ENCODE peak calls at places on chromosomes 2 and 18, in ten cellular contexts. One of them, this sample, is unnamed.

GRCh38 chr2:74828534-74828933 is 5.4 kb upstream of the HK2 start:
- DNase-seq in suprapubic skin: no peak
- DNase-seq in ovary: no peak
- DNase-seq in SK-N-SH: no peak
- DNase-seq in transverse colon: no peak
- DNase-seq in HepG2: no peak
- DNase-seq in upper lobe of left lung: no peak
- DNase-seq in tibial nerve: no peak
- DNase-seq in K562: no peak
- DNase-seq in sigmoid colon: no peak
- DNase-seq in this sample: no peak

GRCh38 chr18:7924616-7925015 is 357.5 kb downstream of the PTPRM start:
- DNase-seq in HepG2: no peak
- DNase-seq in tibial nerve: no peak
- DNase-seq in upper lobe of left lung: no peak
- DNase-seq in SK-N-SH: no peak
- DNase-seq in K562: no peak
- DNase-seq in ovary: no peak
- DNase-seq in suprapubic skin: no peak
- DNase-seq in sigmoid colon: no peak
- DNase-seq in transverse colon: no peak
- DNase-seq in this sample: no peak

GRCh38 chr2:223815186-223815883 is 22.0 kb downstream of the AP1S3 start:
- DNase-seq in SK-N-SH: peak; percentile 26
- DNase-seq in K562: no peak
- DNase-seq in tibial nerve: no peak
- DNase-seq in sigmoid colon: no peak
- DNase-seq in transverse colon: no peak
- DNase-seq in suprapubic skin: no peak
- DNase-seq in upper lobe of left lung: no peak
- DNase-seq in ovary: no peak
- DNase-seq in HepG2: peak; percentile 58
- DNase-seq in this sample: no peak

GRCh38 chr2:3479430-3480320 is 39.7 kb downstream of the ADI1 start:
- DNase-seq in ovary: no peak
- DNase-seq in K562: no peak
- DNase-seq in HepG2: no peak
- DNase-seq in suprapubic skin: no peak
- DNase-seq in transverse colon: no peak
- DNase-seq in upper lobe of left lung: no peak
- DNase-seq in tibial nerve: no peak
- DNase-seq in sigmoid colon: no peak
- DNase-seq in SK-N-SH: no peak
- DNase-seq in this sample: no peak

GRCh38 chr2:1910562-1911256 is 166.4 kb upstream of the PXDN start:
- DNase-seq in upper lobe of left lung: no peak
- DNase-seq in transverse colon: no peak
- DNase-seq in HepG2: no peak
- DNase-seq in sigmoid colon: no peak
- DNase-seq in tibial nerve: no peak
- DNase-seq in K562: no peak
- DNase-seq in suprapubic skin: no peak
- DNase-seq in SK-N-SH: peak; percentile 61
- DNase-seq in ovary: no peak
- DNase-seq in this sample: no peak

GRCh38 chr2:236659758-236660150 is 90.1 kb downstream of the ACKR3 start:
- DNase-seq in ovary: no peak
- DNase-seq in suprapubic skin: no peak
- DNase-seq in sigmoid colon: peak; percentile 88
- DNase-seq in transverse colon: no peak
- DNase-seq in K562: no peak
- DNase-seq in HepG2: no peak
- DNase-seq in upper lobe of left lung: no peak
- DNase-seq in tibial nerve: no peak
- DNase-seq in SK-N-SH: no peak
- DNase-seq in this sample: no peak

GRCh38 chr2:190812506-190813294 is 67.9 kb upstream of the GLS start:
- DNase-seq in sigmoid colon: no peak
- DNase-seq in ovary: no peak
- DNase-seq in HepG2: peak; percentile 90
- DNase-seq in upper lobe of left lung: no peak
- DNase-seq in SK-N-SH: no peak
- DNase-seq in transverse colon: no peak
- DNase-seq in tibial nerve: no peak
- DNase-seq in suprapubic skin: no peak
- DNase-seq in K562: no peak
- DNase-seq in this sample: no peak

GRCh38 chr2:101185656-101186055 is 34.5 kb upstream of the TBC1D8 start:
- DNase-seq in sigmoid colon: no peak
- DNase-seq in upper lobe of left lung: no peak
- DNase-seq in HepG2: no peak
- DNase-seq in suprapubic skin: no peak
- DNase-seq in SK-N-SH: no peak
- DNase-seq in K562: no peak
- DNase-seq in transverse colon: no peak
- DNase-seq in ovary: no peak
- DNase-seq in tibial nerve: no peak
- DNase-seq in this sample: no peak

GRCh38 chr2:127389778-127390435 is 2.1 kb upstream of the MAP3K2 start:
- DNase-seq in HepG2: no peak
- DNase-seq in tibial nerve: no peak
- DNase-seq in SK-N-SH: no peak
- DNase-seq in transverse colon: no peak
- DNase-seq in ovary: no peak
- DNase-seq in K562: no peak
- DNase-seq in sigmoid colon: no peak
- DNase-seq in upper lobe of left lung: no peak
- DNase-seq in suprapubic skin: no peak
- DNase-seq in this sample: no peak

GRCh38 chr2:28871620-28872019 is 1.5 kb upstream of the TRMT61B start:
- DNase-seq in suprapubic skin: no peak
- DNase-seq in K562: no peak
- DNase-seq in ovary: no peak
- DNase-seq in transverse colon: no peak
- DNase-seq in upper lobe of left lung: no peak
- DNase-seq in SK-N-SH: no peak
- DNase-seq in HepG2: peak; percentile 58
- DNase-seq in sigmoid colon: no peak
- DNase-seq in tibial nerve: no peak
- DNase-seq in this sample: no peak

GRCh38 chr2:91477731-91478672 is 2786.5 kb downstream of the RPIA start:
- DNase-seq in transverse colon: no peak
- DNase-seq in SK-N-SH: peak; percentile 73
- DNase-seq in suprapubic skin: peak; percentile 62
- DNase-seq in tibial nerve: no peak
- DNase-seq in ovary: peak; percentile 26
- DNase-seq in K562: peak; percentile 22
- DNase-seq in upper lobe of left lung: no peak
- DNase-seq in HepG2: no peak
- DNase-seq in sigmoid colon: peak; percentile 64
- DNase-seq in this sample: peak; percentile 43

GRCh38 chr2:108583903-108584520 is 49.7 kb downstream of the LIMS1 start:
- DNase-seq in suprapubic skin: peak; percentile 64
- DNase-seq in sigmoid colon: peak; percentile 83
- DNase-seq in K562: peak; percentile 58
- DNase-seq in upper lobe of left lung: peak; percentile 74
- DNase-seq in SK-N-SH: peak; percentile 73
- DNase-seq in tibial nerve: no peak
- DNase-seq in HepG2: peak; percentile 82
- DNase-seq in transverse colon: peak; percentile 66
- DNase-seq in ovary: peak; percentile 62
- DNase-seq in this sample: peak; percentile 70

GRCh38 chr2:28632791-28633190 is 118.8 kb upstream of the PPP1CB start:
- DNase-seq in suprapubic skin: no peak
- DNase-seq in ovary: no peak
- DNase-seq in transverse colon: peak; percentile 4
- DNase-seq in HepG2: no peak
- DNase-seq in K562: no peak
- DNase-seq in tibial nerve: no peak
- DNase-seq in sigmoid colon: no peak
- DNase-seq in SK-N-SH: no peak
- DNase-seq in upper lobe of left lung: no peak
- DNase-seq in this sample: no peak

GRCh38 chr2:120625865-120626560 is 109.7 kb upstream of the GLI2 start:
- DNase-seq in K562: no peak
- DNase-seq in upper lobe of left lung: peak; percentile 91
- DNase-seq in tibial nerve: no peak
- DNase-seq in sigmoid colon: peak; percentile 58
- DNase-seq in HepG2: peak; percentile 35
- DNase-seq in suprapubic skin: no peak
- DNase-seq in transverse colon: peak; percentile 16
- DNase-seq in ovary: no peak
- DNase-seq in SK-N-SH: no peak
- DNase-seq in this sample: peak; percentile 95
- TF ChIP-seq EP300 in K562: no peak
- TF ChIP-seq EP300 in upper lobe of left lung: peak; percentile 53
- TF ChIP-seq EP300 in tibial nerve: no peak
- TF ChIP-seq EP300 in sigmoid colon: no peak
- TF ChIP-seq EP300 in HepG2: no peak
- TF ChIP-seq EP300 in suprapubic skin: no peak
- TF ChIP-seq EP300 in transverse colon: no peak
- TF ChIP-seq EP300 in ovary: no peak
- TF ChIP-seq EP300 in SK-N-SH: no peak
- TF ChIP-seq EP300 in this sample: no peak

DNA sequence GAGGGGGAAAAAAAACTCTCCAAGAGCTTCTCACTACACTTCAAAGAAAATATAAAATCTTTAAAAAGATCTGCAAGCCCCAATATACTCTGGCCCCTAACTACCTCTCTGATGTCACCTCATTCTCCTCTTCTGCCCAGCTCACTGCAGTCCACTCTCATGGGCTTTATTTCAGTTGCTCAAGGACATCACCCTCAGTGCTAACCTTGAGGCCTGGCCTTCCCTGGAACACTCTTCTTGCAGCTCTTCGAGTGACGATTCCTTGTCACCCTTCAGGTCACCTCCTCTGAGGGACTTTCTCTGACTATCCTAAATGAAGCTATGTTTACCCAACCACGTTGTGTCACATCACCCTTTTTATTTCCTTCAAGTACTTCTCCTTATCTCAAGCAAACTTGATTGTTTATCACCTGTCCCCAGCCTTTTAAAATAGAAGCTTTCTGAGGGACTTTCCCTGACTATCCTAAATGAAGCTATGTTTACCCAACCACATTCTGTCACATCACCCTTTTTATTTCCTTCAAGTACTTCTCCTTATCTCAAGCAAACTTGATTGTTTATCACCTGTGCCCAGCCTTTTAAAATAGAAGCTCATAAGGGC is 10.4 kb downstream of the RTTN start:
- DNase-seq in K562: no peak
- DNase-seq in HepG2: no peak
- DNase-seq in suprapubic skin: no peak
- DNase-seq in upper lobe of left lung: no peak
- DNase-seq in ovary: no peak
- DNase-seq in sigmoid colon: no peak
- DNase-seq in SK-N-SH: no peak
- DNase-seq in tibial nerve: no peak
- DNase-seq in transverse colon: no peak
- DNase-seq in this sample: no peak
- H3K36me3 ChIP-seq in K562: peaks cover 80% of the 10 kb centered on the region
- H3K36me3 ChIP-seq in HepG2: peaks cover 69% of the 10 kb centered on the region
- H3K36me3 ChIP-seq in suprapubic skin: peaks cover 62% of the 10 kb centered on the region
- H3K36me3 ChIP-seq in upper lobe of left lung: peaks cover 65% of the 10 kb centered on the region
- H3K36me3 ChIP-seq in ovary: no peaks in the 10 kb centered on the region
- H3K36me3 ChIP-seq in sigmoid colon: no peaks in the 10 kb centered on the region
- H3K36me3 ChIP-seq in SK-N-SH: peaks cover 33% of the 10 kb centered on the region
- H3K36me3 ChIP-seq in tibial nerve: peaks cover 3% of the 10 kb centered on the region
- H3K36me3 ChIP-seq in transverse colon: peaks cover 29% of the 10 kb centered on the region
- H3K36me3 ChIP-seq in this sample: peaks cover 83% of the 10 kb centered on the region

GRCh38 chr18:71008257-71008656 is 719.4 kb downstream of the SOCS6 start:
- DNase-seq in SK-N-SH: no peak
- DNase-seq in tibial nerve: no peak
- DNase-seq in upper lobe of left lung: no peak
- DNase-seq in sigmoid colon: no peak
- DNase-seq in ovary: no peak
- DNase-seq in HepG2: no peak
- DNase-seq in transverse colon: no peak
- DNase-seq in K562: no peak
- DNase-seq in suprapubic skin: no peak
- DNase-seq in this sample: no peak
- H3K9me3 ChIP-seq in SK-N-SH: no peaks in the 10 kb centered on the region
- H3K9me3 ChIP-seq in tibial nerve: no peaks in the 10 kb centered on the region
- H3K9me3 ChIP-seq in upper lobe of left lung: no peaks in the 10 kb centered on the region
- H3K9me3 ChIP-seq in sigmoid colon: no peaks in the 10 kb centered on the region
- H3K9me3 ChIP-seq in ovary: no peaks in the 10 kb centered on the region
- H3K9me3 ChIP-seq in HepG2: no peaks in the 10 kb centered on the region
- H3K9me3 ChIP-seq in transverse colon: no peaks in the 10 kb centered on the region
- H3K9me3 ChIP-seq in K562: no peaks in the 10 kb centered on the region
- H3K9me3 ChIP-seq in suprapubic skin: no peaks in the 10 kb centered on the region
- H3K9me3 ChIP-seq in this sample: no peaks in the 10 kb centered on the region

GRCh38 chr18:26159353-26159752 is 25.7 kb downstream of the PSMA8 start:
- DNase-seq in suprapubic skin: no peak
- DNase-seq in ovary: no peak
- DNase-seq in sigmoid colon: no peak
- DNase-seq in tibial nerve: no peak
- DNase-seq in K562: no peak
- DNase-seq in transverse colon: no peak
- DNase-seq in SK-N-SH: no peak
- DNase-seq in HepG2: no peak
- DNase-seq in upper lobe of left lung: no peak
- DNase-seq in this sample: no peak

GRCh38 chr18:26157326-26157725 is 23.7 kb downstream of the PSMA8 start:
- DNase-seq in K562: no peak
- DNase-seq in tibial nerve: no peak
- DNase-seq in ovary: no peak
- DNase-seq in upper lobe of left lung: no peak
- DNase-seq in sigmoid colon: no peak
- DNase-seq in HepG2: no peak
- DNase-seq in SK-N-SH: no peak
- DNase-seq in transverse colon: no peak
- DNase-seq in suprapubic skin: no peak
- DNase-seq in this sample: no peak
- TF ChIP-seq EP300 in K562: no peak
- TF ChIP-seq EP300 in tibial nerve: no peak
- TF ChIP-seq EP300 in ovary: no peak
- TF ChIP-seq EP300 in upper lobe of left lung: no peak
- TF ChIP-seq EP300 in sigmoid colon: no peak
- TF ChIP-seq EP300 in HepG2: no peak
- TF ChIP-seq EP300 in SK-N-SH: no peak
- TF ChIP-seq EP300 in transverse colon: no peak
- TF ChIP-seq EP300 in suprapubic skin: no peak
- TF ChIP-seq EP300 in this sample: no peak

GRCh38 chr2:171436307-171436706 is 2.3 kb downstream of the DCAF17 start:
- DNase-seq in SK-N-SH: no peak
- DNase-seq in tibial nerve: no peak
- DNase-seq in ovary: no peak
- DNase-seq in HepG2: no peak
- DNase-seq in suprapubic skin: no peak
- DNase-seq in K562: no peak
- DNase-seq in upper lobe of left lung: no peak
- DNase-seq in sigmoid colon: no peak
- DNase-seq in transverse colon: no peak
- DNase-seq in this sample: no peak

DNA sequence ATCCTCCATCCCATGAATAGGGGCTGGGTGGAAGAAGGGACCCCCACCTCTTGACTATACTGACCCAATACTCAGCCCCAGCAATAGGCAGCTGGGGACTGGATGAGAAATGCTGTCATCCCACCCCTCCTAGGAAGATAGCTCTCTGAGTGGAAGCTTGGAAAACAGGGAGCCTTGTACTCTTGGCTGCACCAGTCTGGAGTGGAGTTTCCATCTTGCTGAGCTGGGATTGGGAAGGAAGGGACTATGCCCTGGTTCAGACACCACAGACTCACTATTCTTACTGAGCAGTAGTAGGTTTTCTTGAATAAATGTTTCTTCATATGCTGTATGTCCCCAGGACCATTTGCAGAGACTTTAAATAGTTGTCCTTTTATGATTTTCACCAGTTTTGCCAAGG is 7.4 kb downstream of the DCAF17 start:
- DNase-seq in suprapubic skin: no peak
- DNase-seq in tibial nerve: no peak
- DNase-seq in sigmoid colon: no peak
- DNase-seq in upper lobe of left lung: no peak
- DNase-seq in K562: no peak
- DNase-seq in HepG2: no peak
- DNase-seq in transverse colon: no peak
- DNase-seq in SK-N-SH: no peak
- DNase-seq in ovary: no peak
- DNase-seq in this sample: no peak
- H3K36me3 ChIP-seq in suprapubic skin: peaks cover 51% of the 10 kb centered on the region
- H3K36me3 ChIP-seq in tibial nerve: peaks cover 5% of the 10 kb centered on the region
- H3K36me3 ChIP-seq in sigmoid colon: peaks cover 16% of the 10 kb centered on the region
- H3K36me3 ChIP-seq in upper lobe of left lung: peaks cover 75% of the 10 kb centered on the region
- H3K36me3 ChIP-seq in K562: peaks cover 84% of the 10 kb centered on the region
- H3K36me3 ChIP-seq in HepG2: peaks cover 79% of the 10 kb centered on the region
- H3K36me3 ChIP-seq in transverse colon: peaks cover 41% of the 10 kb centered on the region
- H3K36me3 ChIP-seq in SK-N-SH: peaks cover 66% of the 10 kb centered on the region
- H3K36me3 ChIP-seq in ovary: no peaks in the 10 kb centered on the region
- H3K36me3 ChIP-seq in this sample: no peaks in the 10 kb centered on the region

This sample was measured in stomach.